ENCODE peak calls at places on chromosomes 13 and 19, in ten cellular contexts. X is endodermal cell, E is iPS-NIHi11, V is T-helper 1 cell, L is stromal cell of bone marrow, T is posterior cingulate gyrus, A is substantia nigra, D is EL, H is cardiac fibroblast, O is nephron progenitor cell. P is an unnamed sample.

GRCh38 chr13:44230071-44230470 is 143.6 kb upstream of the SERP2 start:
- DNase-seq in X (no peak), E (no peak), V (no peak), L (no peak), T (no peak), A (no peak), D (no peak), H (no peak), O (no peak), P (no peak)

GRCh38 chr13:99702687-99703319 is 201.5 kb downstream of the TM9SF2 start:
- DNase-seq in X (peak; percentile 79), E (no peak), V (no peak), L (no peak), T (no peak), A (no peak), D (no peak), H (no peak), O (no peak), P (no peak)

GRCh38 chr19:19342086-19343015 is 21.7 kb downstream of the MAU2 start:
- DNase-seq in X (peak; percentile 96), E (peak; percentile 99), V (no peak), L (no peak), T (peak; percentile 67), A (no peak), D (peak; percentile 46), H (peak; percentile 66), O (peak; percentile 88), P (no peak)

GRCh38 chr13:44573790-44574465 is 2.2 kb downstream of the TSC22D1 start:
- DNase-seq in X (peak; percentile 74), E (peak; percentile 11), V (peak; percentile 16), L (peak; percentile 72), T (no peak), A (peak; percentile 15), D (peak; percentile 60), H (peak; percentile 35), O (peak; percentile 3), P (no peak)

GRCh38 chr19:22426901-22427300 is 4.8 kb upstream of the ZNF98 start:
- DNase-seq in X (no peak), E (no peak), V (no peak), L (no peak), T (no peak), A (no peak), D (no peak), H (no peak), O (no peak), P (no peak)

GRCh38 chr19:50759886-50760285 is 10.4 kb upstream of the GPR32 start:
- DNase-seq in X (no peak), E (peak; percentile 40), V (peak; percentile 8), L (no peak), T (no peak), A (no peak), D (peak; percentile 30), H (peak; percentile 48), O (no peak), P (no peak)

GRCh38 chr19:57682226-57682766 is 519 bp downstream of the ZNF551 start:
- DNase-seq in X (no peak), E (no peak), V (no peak), L (no peak), T (no peak), A (no peak), D (no peak), H (no peak), O (no peak), P (no peak)

GRCh38 chr13:79231887-79232286 is 174.2 kb downstream of the RBM26 start:
- DNase-seq in X (no peak), E (no peak), V (no peak), L (no peak), T (no peak), A (no peak), D (no peak), H (no peak), O (no peak), P (no peak)

GRCh38 chr13:86282450-86282849 is 483.2 kb upstream of the SLITRK6 start:
- DNase-seq in X (no peak), E (no peak), V (no peak), L (no peak), T (no peak), A (no peak), D (no peak), H (no peak), O (no peak), P (no peak)

GRCh38 chr13:113559061-113559460 is 25.5 kb upstream of the TFDP1 start:
- DNase-seq in X (peak; percentile 20), E (no peak), V (no peak), L (no peak), T (no peak), A (no peak), D (no peak), H (no peak), O (no peak), P (no peak)

P was measured in CD4-positive, alpha-beta T cell.